ENCODE peak calls at places on chromosome 7, in seven cellular contexts. One of them, this sample, is unnamed.

GRCh38 chr7:46197833-46198540 is 276.9 kb upstream of the IGFBP3 start:
- DNase-seq in anterior cingulate cortex: no peak
- DNase-seq in amygdala: no peak
- DNase-seq in T-helper 1 cell: no peak
- DNase-seq in activated CD4-positive, alpha-beta T cell treated with anti-CD3 and anti-CD28 coated beads, Interleukin-2, amount 50 U/mL, for 1 hour: no peak
- DNase-seq in activated naive CD8-positive, alpha-beta T cell treated with anti-CD3 and anti-CD28 coated beads for 36 hours: no peak
- DNase-seq in ovary: no peak
- DNase-seq in this sample: no peak

GRCh38 chr7:19177269-19177668 is 32.0 kb upstream of the FERD3L start:
- DNase-seq in anterior cingulate cortex: no peak
- DNase-seq in ovary: no peak
- DNase-seq in activated naive CD8-positive, alpha-beta T cell treated with anti-CD3 and anti-CD28 coated beads for 36 hours: no peak
- DNase-seq in amygdala: no peak
- DNase-seq in activated CD4-positive, alpha-beta T cell treated with anti-CD3 and anti-CD28 coated beads, Interleukin-2, amount 50 U/mL, for 1 hour: no peak
- DNase-seq in T-helper 1 cell: no peak
- DNase-seq in this sample: no peak

GRCh38 chr7:22173884-22174573 is 182.9 kb downstream of the RAPGEF5 start:
- DNase-seq in T-helper 1 cell: peak; percentile 81
- DNase-seq in amygdala: no peak
- DNase-seq in anterior cingulate cortex: no peak
- DNase-seq in activated naive CD8-positive, alpha-beta T cell treated with anti-CD3 and anti-CD28 coated beads for 36 hours: peak; percentile 16
- DNase-seq in ovary: no peak
- DNase-seq in activated CD4-positive, alpha-beta T cell treated with anti-CD3 and anti-CD28 coated beads, Interleukin-2, amount 50 U/mL, for 1 hour: no peak
- DNase-seq in this sample: no peak

GRCh38 chr7:84248267-84248666 is 53.7 kb upstream of the SEMA3A start:
- DNase-seq in amygdala: no peak
- DNase-seq in T-helper 1 cell: no peak
- DNase-seq in ovary: no peak
- DNase-seq in activated naive CD8-positive, alpha-beta T cell treated with anti-CD3 and anti-CD28 coated beads for 36 hours: no peak
- DNase-seq in activated CD4-positive, alpha-beta T cell treated with anti-CD3 and anti-CD28 coated beads, Interleukin-2, amount 50 U/mL, for 1 hour: no peak
- DNase-seq in anterior cingulate cortex: no peak
- DNase-seq in this sample: no peak

GRCh38 chr7:87354749-87355148 is 9.3 kb downstream of the CROT start:
- DNase-seq in ovary: no peak
- DNase-seq in activated CD4-positive, alpha-beta T cell treated with anti-CD3 and anti-CD28 coated beads, Interleukin-2, amount 50 U/mL, for 1 hour: no peak
- DNase-seq in activated naive CD8-positive, alpha-beta T cell treated with anti-CD3 and anti-CD28 coated beads for 36 hours: no peak
- DNase-seq in T-helper 1 cell: no peak
- DNase-seq in anterior cingulate cortex: no peak
- DNase-seq in amygdala: no peak
- DNase-seq in this sample: no peak

GRCh38 chr7:57201895-57202210 is 69.6 kb upstream of the ZNF479 start:
- DNase-seq in activated naive CD8-positive, alpha-beta T cell treated with anti-CD3 and anti-CD28 coated beads for 36 hours: no peak
- DNase-seq in amygdala: no peak
- DNase-seq in ovary: no peak
- DNase-seq in anterior cingulate cortex: no peak
- DNase-seq in T-helper 1 cell: no peak
- DNase-seq in activated CD4-positive, alpha-beta T cell treated with anti-CD3 and anti-CD28 coated beads, Interleukin-2, amount 50 U/mL, for 1 hour: no peak
- DNase-seq in this sample: no peak

GRCh38 chr7:30977896-30978564 is 14.3 kb downstream of the GHRHR start:
- DNase-seq in ovary: no peak
- DNase-seq in T-helper 1 cell: no peak
- DNase-seq in activated naive CD8-positive, alpha-beta T cell treated with anti-CD3 and anti-CD28 coated beads for 36 hours: peak; percentile 18
- DNase-seq in anterior cingulate cortex: no peak
- DNase-seq in amygdala: no peak
- DNase-seq in activated CD4-positive, alpha-beta T cell treated with anti-CD3 and anti-CD28 coated beads, Interleukin-2, amount 50 U/mL, for 1 hour: peak; percentile 11
- DNase-seq in this sample: no peak

GRCh38 chr7:44973610-44974401 is 5.0 kb downstream of the MYO1G start:
- DNase-seq in activated CD4-positive, alpha-beta T cell treated with anti-CD3 and anti-CD28 coated beads, Interleukin-2, amount 50 U/mL, for 1 hour: peak; percentile 71
- DNase-seq in amygdala: no peak
- DNase-seq in activated naive CD8-positive, alpha-beta T cell treated with anti-CD3 and anti-CD28 coated beads for 36 hours: peak; percentile 54
- DNase-seq in ovary: peak; percentile 3
- DNase-seq in T-helper 1 cell: peak; percentile 54
- DNase-seq in anterior cingulate cortex: no peak
- DNase-seq in this sample: no peak

GRCh38 chr7:98323597-98324322 is 42.3 kb downstream of the BRI3 start:
- DNase-seq in anterior cingulate cortex: no peak
- DNase-seq in amygdala: no peak
- DNase-seq in activated naive CD8-positive, alpha-beta T cell treated with anti-CD3 and anti-CD28 coated beads for 36 hours: no peak
- DNase-seq in activated CD4-positive, alpha-beta T cell treated with anti-CD3 and anti-CD28 coated beads, Interleukin-2, amount 50 U/mL, for 1 hour: no peak
- DNase-seq in ovary: no peak
- DNase-seq in T-helper 1 cell: no peak
- DNase-seq in this sample: peak; percentile 4

GRCh38 chr7:19776981-19777380 is 3.6 kb upstream of the TMEM196 start:
- DNase-seq in activated naive CD8-positive, alpha-beta T cell treated with anti-CD3 and anti-CD28 coated beads for 36 hours: no peak
- DNase-seq in amygdala: no peak
- DNase-seq in ovary: no peak
- DNase-seq in T-helper 1 cell: no peak
- DNase-seq in anterior cingulate cortex: no peak
- DNase-seq in activated CD4-positive, alpha-beta T cell treated with anti-CD3 and anti-CD28 coated beads, Interleukin-2, amount 50 U/mL, for 1 hour: no peak
- DNase-seq in this sample: no peak

GRCh38 chr7:26863504-26864308 is 684 bp downstream of the SKAP2 start:
- DNase-seq in T-helper 1 cell: peak; percentile 37
- DNase-seq in activated CD4-positive, alpha-beta T cell treated with anti-CD3 and anti-CD28 coated beads, Interleukin-2, amount 50 U/mL, for 1 hour: peak; percentile 0
- DNase-seq in ovary: no peak
- DNase-seq in anterior cingulate cortex: no peak
- DNase-seq in activated naive CD8-positive, alpha-beta T cell treated with anti-CD3 and anti-CD28 coated beads for 36 hours: peak; percentile 14
- DNase-seq in amygdala: no peak
- DNase-seq in this sample: no peak

GRCh38 chr7:6078548-6078947 is 47.4 kb downstream of the ANKRD61 start:
- DNase-seq in activated naive CD8-positive, alpha-beta T cell treated with anti-CD3 and anti-CD28 coated beads for 36 hours: no peak
- DNase-seq in amygdala: no peak
- DNase-seq in anterior cingulate cortex: no peak
- DNase-seq in ovary: no peak
- DNase-seq in T-helper 1 cell: no peak
- DNase-seq in activated CD4-positive, alpha-beta T cell treated with anti-CD3 and anti-CD28 coated beads, Interleukin-2, amount 50 U/mL, for 1 hour: no peak
- DNase-seq in this sample: no peak

GRCh38 chr7:26127411-26127810 is 24.6 kb upstream of the NFE2L3 start:
- DNase-seq in activated CD4-positive, alpha-beta T cell treated with anti-CD3 and anti-CD28 coated beads, Interleukin-2, amount 50 U/mL, for 1 hour: no peak
- DNase-seq in ovary: no peak
- DNase-seq in activated naive CD8-positive, alpha-beta T cell treated with anti-CD3 and anti-CD28 coated beads for 36 hours: no peak
- DNase-seq in amygdala: no peak
- DNase-seq in T-helper 1 cell: no peak
- DNase-seq in anterior cingulate cortex: no peak
- DNase-seq in this sample: peak; percentile 19

GRCh38 chr7:83976302-83976701 is 218.3 kb downstream of the SEMA3A start:
- DNase-seq in ovary: no peak
- DNase-seq in anterior cingulate cortex: no peak
- DNase-seq in T-helper 1 cell: peak; percentile 4
- DNase-seq in activated CD4-positive, alpha-beta T cell treated with anti-CD3 and anti-CD28 coated beads, Interleukin-2, amount 50 U/mL, for 1 hour: no peak
- DNase-seq in activated naive CD8-positive, alpha-beta T cell treated with anti-CD3 and anti-CD28 coated beads for 36 hours: no peak
- DNase-seq in amygdala: no peak
- DNase-seq in this sample: no peak

GRCh38 chr7:155206286-155207020 is 91.2 kb upstream of the INSIG1 start:
- DNase-seq in activated naive CD8-positive, alpha-beta T cell treated with anti-CD3 and anti-CD28 coated beads for 36 hours: peak; percentile 64
- DNase-seq in ovary: no peak
- DNase-seq in T-helper 1 cell: peak; percentile 91
- DNase-seq in amygdala: peak; percentile 32
- DNase-seq in activated CD4-positive, alpha-beta T cell treated with anti-CD3 and anti-CD28 coated beads, Interleukin-2, amount 50 U/mL, for 1 hour: peak; percentile 59
- DNase-seq in anterior cingulate cortex: no peak
- DNase-seq in this sample: no peak

GRCh38 chr7:158409816-158410330 is 177.8 kb downstream of the PTPRN2 start:
- DNase-seq in T-helper 1 cell: no peak
- DNase-seq in amygdala: no peak
- DNase-seq in activated CD4-positive, alpha-beta T cell treated with anti-CD3 and anti-CD28 coated beads, Interleukin-2, amount 50 U/mL, for 1 hour: no peak
- DNase-seq in activated naive CD8-positive, alpha-beta T cell treated with anti-CD3 and anti-CD28 coated beads for 36 hours: no peak
- DNase-seq in anterior cingulate cortex: no peak
- DNase-seq in ovary: no peak
- DNase-seq in this sample: no peak

GRCh38 chr7:101436857-101437576 is 74.3 kb downstream of the COL26A1 start:
- DNase-seq in activated naive CD8-positive, alpha-beta T cell treated with anti-CD3 and anti-CD28 coated beads for 36 hours: no peak
- DNase-seq in amygdala: no peak
- DNase-seq in ovary: no peak
- DNase-seq in activated CD4-positive, alpha-beta T cell treated with anti-CD3 and anti-CD28 coated beads, Interleukin-2, amount 50 U/mL, for 1 hour: no peak
- DNase-seq in T-helper 1 cell: no peak
- DNase-seq in anterior cingulate cortex: no peak
- DNase-seq in this sample: no peak

GRCh38 chr7:158956805-158957506 is 100.6 kb downstream of the DYNC2I1 start:
- DNase-seq in T-helper 1 cell: no peak
- DNase-seq in activated naive CD8-positive, alpha-beta T cell treated with anti-CD3 and anti-CD28 coated beads for 36 hours: no peak
- DNase-seq in ovary: no peak
- DNase-seq in amygdala: no peak
- DNase-seq in anterior cingulate cortex: no peak
- DNase-seq in activated CD4-positive, alpha-beta T cell treated with anti-CD3 and anti-CD28 coated beads, Interleukin-2, amount 50 U/mL, for 1 hour: no peak
- DNase-seq in this sample: no peak

GRCh38 chr7:27104244-27105149 is 2.0 kb upstream of the HOXA2 start:
- DNase-seq in anterior cingulate cortex: no peak
- DNase-seq in activated naive CD8-positive, alpha-beta T cell treated with anti-CD3 and anti-CD28 coated beads for 36 hours: no peak
- DNase-seq in activated CD4-positive, alpha-beta T cell treated with anti-CD3 and anti-CD28 coated beads, Interleukin-2, amount 50 U/mL, for 1 hour: no peak
- DNase-seq in amygdala: no peak
- DNase-seq in ovary: no peak
- DNase-seq in T-helper 1 cell: no peak
- DNase-seq in this sample: no peak

GRCh38 chr7:116449950-116450349 is 49.6 kb upstream of the CAV2 start:
- DNase-seq in activated CD4-positive, alpha-beta T cell treated with anti-CD3 and anti-CD28 coated beads, Interleukin-2, amount 50 U/mL, for 1 hour: no peak
- DNase-seq in ovary: no peak
- DNase-seq in anterior cingulate cortex: no peak
- DNase-seq in T-helper 1 cell: no peak
- DNase-seq in amygdala: no peak
- DNase-seq in activated naive CD8-positive, alpha-beta T cell treated with anti-CD3 and anti-CD28 coated beads for 36 hours: no peak
- DNase-seq in this sample: no peak

GRCh38 chr7:106425017-106425719 is 140.4 kb upstream of the NAMPT start:
- DNase-seq in ovary: peak; percentile 56
- DNase-seq in amygdala: peak; percentile 40
- DNase-seq in anterior cingulate cortex: no peak
- DNase-seq in activated CD4-positive, alpha-beta T cell treated with anti-CD3 and anti-CD28 coated beads, Interleukin-2, amount 50 U/mL, for 1 hour: peak; percentile 6
- DNase-seq in activated naive CD8-positive, alpha-beta T cell treated with anti-CD3 and anti-CD28 coated beads for 36 hours: peak; percentile 77
- DNase-seq in T-helper 1 cell: peak; percentile 94
- DNase-seq in this sample: peak; percentile 5

GRCh38 chr7:85115862-85116261 is 71.0 kb downstream of the SEMA3D start:
- DNase-seq in amygdala: no peak
- DNase-seq in T-helper 1 cell: no peak
- DNase-seq in activated CD4-positive, alpha-beta T cell treated with anti-CD3 and anti-CD28 coated beads, Interleukin-2, amount 50 U/mL, for 1 hour: no peak
- DNase-seq in anterior cingulate cortex: no peak
- DNase-seq in activated naive CD8-positive, alpha-beta T cell treated with anti-CD3 and anti-CD28 coated beads for 36 hours: no peak
- DNase-seq in ovary: no peak
- DNase-seq in this sample: no peak

GRCh38 chr7:6578114-6579084 is 1.1 kb downstream of the ZDHHC4 start:
- DNase-seq in amygdala: no peak
- DNase-seq in ovary: no peak
- DNase-seq in activated naive CD8-positive, alpha-beta T cell treated with anti-CD3 and anti-CD28 coated beads for 36 hours: no peak
- DNase-seq in anterior cingulate cortex: no peak
- DNase-seq in activated CD4-positive, alpha-beta T cell treated with anti-CD3 and anti-CD28 coated beads, Interleukin-2, amount 50 U/mL, for 1 hour: no peak
- DNase-seq in T-helper 1 cell: no peak
- DNase-seq in this sample: no peak

GRCh38 chr7:37336259-37336658 is 112.4 kb downstream of the ELMO1 start:
- DNase-seq in ovary: no peak
- DNase-seq in T-helper 1 cell: peak; percentile 82
- DNase-seq in anterior cingulate cortex: no peak
- DNase-seq in activated naive CD8-positive, alpha-beta T cell treated with anti-CD3 and anti-CD28 coated beads for 36 hours: peak; percentile 10
- DNase-seq in activated CD4-positive, alpha-beta T cell treated with anti-CD3 and anti-CD28 coated beads, Interleukin-2, amount 50 U/mL, for 1 hour: no peak
- DNase-seq in amygdala: peak; percentile 31
- DNase-seq in this sample: no peak

GRCh38 chr7:132004528-132004927 is 448.1 kb upstream of the PODXL start:
- DNase-seq in T-helper 1 cell: no peak
- DNase-seq in ovary: no peak
- DNase-seq in activated naive CD8-positive, alpha-beta T cell treated with anti-CD3 and anti-CD28 coated beads for 36 hours: no peak
- DNase-seq in amygdala: no peak
- DNase-seq in activated CD4-positive, alpha-beta T cell treated with anti-CD3 and anti-CD28 coated beads, Interleukin-2, amount 50 U/mL, for 1 hour: no peak
- DNase-seq in anterior cingulate cortex: peak; percentile 28
- DNase-seq in this sample: no peak

GRCh38 chr7:80875537-80876120 is 43.2 kb downstream of the SEMA3C start:
- DNase-seq in T-helper 1 cell: no peak
- DNase-seq in activated naive CD8-positive, alpha-beta T cell treated with anti-CD3 and anti-CD28 coated beads for 36 hours: no peak
- DNase-seq in activated CD4-positive, alpha-beta T cell treated with anti-CD3 and anti-CD28 coated beads, Interleukin-2, amount 50 U/mL, for 1 hour: no peak
- DNase-seq in anterior cingulate cortex: no peak
- DNase-seq in ovary: no peak
- DNase-seq in amygdala: no peak
- DNase-seq in this sample: no peak

GRCh38 chr7:121504478-121504877 is 108.4 kb upstream of the FAM3C start:
- DNase-seq in T-helper 1 cell: no peak
- DNase-seq in activated naive CD8-positive, alpha-beta T cell treated with anti-CD3 and anti-CD28 coated beads for 36 hours: no peak
- DNase-seq in amygdala: peak; percentile 1
- DNase-seq in anterior cingulate cortex: peak; percentile 13
- DNase-seq in activated CD4-positive, alpha-beta T cell treated with anti-CD3 and anti-CD28 coated beads, Interleukin-2, amount 50 U/mL, for 1 hour: no peak
- DNase-seq in ovary: no peak
- DNase-seq in this sample: no peak

GRCh38 chr7:30116771-30117170 is 18.0 kb upstream of the MTURN start:
- DNase-seq in T-helper 1 cell: no peak
- DNase-seq in anterior cingulate cortex: peak; percentile 40
- DNase-seq in ovary: no peak
- DNase-seq in amygdala: no peak
- DNase-seq in activated naive CD8-positive, alpha-beta T cell treated with anti-CD3 and anti-CD28 coated beads for 36 hours: no peak
- DNase-seq in activated CD4-positive, alpha-beta T cell treated with anti-CD3 and anti-CD28 coated beads, Interleukin-2, amount 50 U/mL, for 1 hour: no peak
- DNase-seq in this sample: no peak

GRCh38 chr7:139663608-139664177 is 114.1 kb downstream of the HIPK2 start:
- DNase-seq in anterior cingulate cortex: no peak
- DNase-seq in T-helper 1 cell: no peak
- DNase-seq in activated CD4-positive, alpha-beta T cell treated with anti-CD3 and anti-CD28 coated beads, Interleukin-2, amount 50 U/mL, for 1 hour: no peak
- DNase-seq in amygdala: no peak
- DNase-seq in activated naive CD8-positive, alpha-beta T cell treated with anti-CD3 and anti-CD28 coated beads for 36 hours: no peak
- DNase-seq in ovary: no peak
- DNase-seq in this sample: no peak

GRCh38 chr7:157276731-157277562 is 59.9 kb upstream of the DNAJB6 start:
- DNase-seq in activated CD4-positive, alpha-beta T cell treated with anti-CD3 and anti-CD28 coated beads, Interleukin-2, amount 50 U/mL, for 1 hour: peak; percentile 19
- DNase-seq in activated naive CD8-positive, alpha-beta T cell treated with anti-CD3 and anti-CD28 coated beads for 36 hours: no peak
- DNase-seq in ovary: no peak
- DNase-seq in amygdala: peak; percentile 46
- DNase-seq in anterior cingulate cortex: no peak
- DNase-seq in T-helper 1 cell: peak; percentile 36
- DNase-seq in this sample: no peak

GRCh38 chr7:131605280-131605878 is 49.0 kb upstream of the PODXL start:
- DNase-seq in activated CD4-positive, alpha-beta T cell treated with anti-CD3 and anti-CD28 coated beads, Interleukin-2, amount 50 U/mL, for 1 hour: no peak
- DNase-seq in T-helper 1 cell: no peak
- DNase-seq in activated naive CD8-positive, alpha-beta T cell treated with anti-CD3 and anti-CD28 coated beads for 36 hours: no peak
- DNase-seq in ovary: no peak
- DNase-seq in anterior cingulate cortex: no peak
- DNase-seq in amygdala: no peak
- DNase-seq in this sample: no peak

GRCh38 chr7:4645241-4645640 is 36.9 kb upstream of the FOXK1 start:
- DNase-seq in T-helper 1 cell: no peak
- DNase-seq in activated CD4-positive, alpha-beta T cell treated with anti-CD3 and anti-CD28 coated beads, Interleukin-2, amount 50 U/mL, for 1 hour: no peak
- DNase-seq in ovary: no peak
- DNase-seq in activated naive CD8-positive, alpha-beta T cell treated with anti-CD3 and anti-CD28 coated beads for 36 hours: no peak
- DNase-seq in anterior cingulate cortex: no peak
- DNase-seq in amygdala: no peak
- DNase-seq in this sample: no peak

GRCh38 chr7:136133491-136133990 is 156.4 kb upstream of the MTPN start:
- DNase-seq in T-helper 1 cell: no peak
- DNase-seq in amygdala: no peak
- DNase-seq in activated naive CD8-positive, alpha-beta T cell treated with anti-CD3 and anti-CD28 coated beads for 36 hours: no peak
- DNase-seq in activated CD4-positive, alpha-beta T cell treated with anti-CD3 and anti-CD28 coated beads, Interleukin-2, amount 50 U/mL, for 1 hour: no peak
- DNase-seq in anterior cingulate cortex: no peak
- DNase-seq in ovary: no peak
- DNase-seq in this sample: no peak

GRCh38 chr7:129144834-129145668 is 544 bp downstream of the TSPAN33 start:
- DNase-seq in amygdala: no peak
- DNase-seq in ovary: no peak
- DNase-seq in activated naive CD8-positive, alpha-beta T cell treated with anti-CD3 and anti-CD28 coated beads for 36 hours: peak; percentile 24
- DNase-seq in T-helper 1 cell: no peak
- DNase-seq in activated CD4-positive, alpha-beta T cell treated with anti-CD3 and anti-CD28 coated beads, Interleukin-2, amount 50 U/mL, for 1 hour: peak; percentile 18
- DNase-seq in anterior cingulate cortex: no peak
- DNase-seq in this sample: no peak